ENCODE peak calls at places on chromosomes 5 and 9, in four cellular contexts. J is endothelial cell; U is AG08396; N is activated CD4-positive, alpha-beta T cell treated with anti-CD3 and anti-CD28 coated beads, Interleukin-2, amount 10 ng/mL, durations not matched to agents 7 days and 5 days. A is an unnamed sample.

GRCh38 chr5:65512170-65512937 is 30.6 kb upstream of the ADAMTS6 start:
- DNase-seq in J (no peak), U (no peak), N (no peak), A (no peak)

GRCh38 chr9:34651286-34651685 is 699 bp upstream of the IL11RA start:
- DNase-seq in J (no peak), U (no peak), N (no peak), A (no peak)

GRCh38 chr5:102998224-102998623 is 121.7 kb downstream of the GIN1 start:
- DNase-seq in J (no peak), U (no peak), N (no peak), A (no peak)

GRCh38 chr5:151719228-151719861 is 32.6 kb upstream of the SPARC start:
- DNase-seq in J (peak; percentile 51), U (no peak), N (peak; percentile 36), A (peak; percentile 55)

GRCh38 chr5:68528877-68529276 is 313.3 kb downstream of the PIK3R1 start:
- DNase-seq in J (no peak), U (no peak), N (no peak), A (no peak)

GRCh38 chr5:65100846-65101678 is 332.3 kb downstream of the CWC27 start:
- DNase-seq in J (peak; percentile 56), U (peak; percentile 87), N (peak; percentile 16), A (peak; percentile 89)

GRCh38 chr5:163408311-163408923 is 29.0 kb upstream of the CCNG1 start:
- DNase-seq in J (peak; percentile 61), U (peak; percentile 66), N (peak; percentile 64), A (peak; percentile 58)

GRCh38 chr5:34460496-34460895 is 195.6 kb upstream of the RAI14 start:
- DNase-seq in J (no peak), U (no peak), N (no peak), A (no peak)

GRCh38 chr5:82205005-82205404 is 73.1 kb downstream of the RPS23 start:
- DNase-seq in J (no peak), U (no peak), N (no peak), A (no peak)

GRCh38 chr9:70564464-70565190 is 150.2 kb upstream of the KLF9 start:
- DNase-seq in J (no peak), U (no peak), N (no peak), A (no peak)

GRCh38 chr5:73823508-73823925 is 197.5 kb downstream of the ARHGEF28 start:
- DNase-seq in J (no peak), U (no peak), N (no peak), A (no peak)

GRCh38 chr9:136695955-136696354 is 8.7 kb upstream of the AGPAT2 start:
- DNase-seq in J (no peak), U (no peak), N (no peak), A (no peak)

GRCh38 chr5:3853366-3853765 is 257.7 kb downstream of the IRX1 start:
- DNase-seq in J (no peak), U (no peak), N (no peak), A (no peak)

GRCh38 chr9:110115341-110115820 is 92.6 kb downstream of the C9orf152 start:
- DNase-seq in J (no peak), U (no peak), N (no peak), A (no peak)

GRCh38 chr5:149254506-149254905 is 17.2 kb upstream of the AFAP1L1 start:
- DNase-seq in J (peak; percentile 47), U (peak; percentile 61), N (no peak), A (no peak)

GRCh38 chr5:109224276-109224675 is 185.5 kb downstream of the PJA2 start:
- DNase-seq in J (no peak), U (no peak), N (no peak), A (no peak)

GRCh38 chr9:5817776-5818336 is 15.1 kb downstream of the ERMP1 start:
- DNase-seq in J (no peak), U (no peak), N (no peak), A (peak; percentile 25)